ENCODE peak calls at places on chromosomes 1 and 21, in four cellular contexts. L is activated CD4-positive, alpha-beta T cell treated with anti-CD3 and anti-CD28 coated beads, Interleukin-2, amount 50 U/mL, for 24 hours; R is GM03348; V is stimulated activated CD4-positive, alpha-beta T cell treated with anti-CD3 and anti-CD28 coated beads, Interleukin-4, amount 100 ng/mL, for 4 hours. Q is an unnamed sample.

GRCh38 chr1:18069903-18070302 is 37.7 kb upstream of the IGSF21 start:
- DNase-seq in L (no peak), R (no peak), V (no peak), Q (no peak)

GRCh38 chr1:81186271-81186670 is 614.5 kb upstream of the ADGRL2 start:
- DNase-seq in L (no peak), R (peak), V (no peak), Q (no peak)

GRCh38 chr1:201921952-201922558 is 24.3 kb downstream of the LMOD1 start:
- DNase-seq in L (no peak), R (no peak), V (no peak), Q (no peak)

GRCh38 chr1:63027176-63027575 is 243.2 kb downstream of the ATG4C start:
- DNase-seq in L (no peak), R (no peak), V (no peak), Q (no peak)

GRCh38 chr21:44931137-44931500 is 8.7 kb upstream of the SLX9 start:
- DNase-seq in L (no peak), R (peak), V (no peak), Q (no peak)

GRCh38 chr1:45446530-45446929 is 44.4 kb downstream of the TESK2 start:
- DNase-seq in L (no peak), R (no peak), V (no peak), Q (no peak)

GRCh38 chr1:31760901-31761470 is 3.2 kb downstream of the ADGRB2 start:
- DNase-seq in L (peak), R (peak), V (peak), Q (peak)

GRCh38 chr1:8423134-8423701 is 105.3 kb downstream of the SLC45A1 start:
- DNase-seq in L (peak), R (peak), V (peak), Q (no peak)

GRCh38 chr1:155323729-155324040 is 3.0 kb downstream of the RUSC1 start:
- DNase-seq in L (peak), R (peak), V (peak), Q (peak)

GRCh38 chr1:235553063-235553675 is 48.9 kb upstream of the B3GALNT2 start:
- DNase-seq in L (no peak), R (no peak), V (no peak), Q (no peak)

GRCh38 chr1:239858058-239858457 is 233.6 kb upstream of the FMN2 start:
- DNase-seq in L (no peak), R (no peak), V (no peak), Q (no peak)

GRCh38 chr1:208235983-208236761 is 8.0 kb downstream of the PLXNA2 start:
- DNase-seq in L (no peak), R (peak), V (no peak), Q (no peak)

GRCh38 chr1:88284066-88284465 is 400.0 kb upstream of the PKN2 start:
- DNase-seq in L (no peak), R (peak), V (no peak), Q (no peak)

GRCh38 chr1:220511785-220512184 is 16.2 kb upstream of the MARK1 start:
- DNase-seq in L (no peak), R (no peak), V (no peak), Q (no peak)

GRCh38 chr1:54837002-54837853 is 36.1 kb upstream of the TTC22 start:
- DNase-seq in L (no peak), R (no peak), V (no peak), Q (no peak)

GRCh38 chr1:151511636-151512215 is 539 bp downstream of the CGN start:
- DNase-seq in L (no peak), R (peak), V (peak), Q (peak)

Q was measured in G401.